ENCODE peak calls at places on chromosome 2, in ten cellular contexts. L is lower lobe of right lung, M is ascending aorta, I is GM23248, Z is stomach, N is adrenal gland, X is psoas muscle, K is hepatocyte, T is astrocyte, F is tibial artery. W is an unnamed sample. For H3K27me3, H3K36me3 and H3K4me1, the result is how much of the 10 kb centered on the place peaks cover.

GRCh38 chr2:100744589-100744988 is 75.3 kb upstream of the NPAS2 start:
- DNase-seq in I (peak), K (peak), T (peak), M (no peak), X (no peak), F (no peak), L (no peak), N (no peak), Z (no peak), W (no peak)

GRCh38 chr2:26946841-26947784 is 23.3 kb upstream of the MAPRE3 start:
- DNase-seq in L (peak), X (peak), M (no peak), K (peak), N (peak), I (peak), Z (peak), F (peak), T (peak), W (no peak)

GRCh38 chr2:227627769-227628168 is 10.5 kb downstream of the SCYGR4 start:
- DNase-seq in Z (no peak), K (no peak), N (no peak), F (no peak), L (no peak), M (no peak), T (no peak), I (no peak), X (no peak), W (no peak)

GRCh38 chr2:102236132-102236531 is 49.3 kb downstream of the IL1RL2 start:
- DNase-seq in K (no peak), M (no peak), X (no peak), T (no peak), N (no peak), I (no peak), Z (no peak), L (no peak), F (no peak), W (no peak)

GRCh38 chr2:101380376-101380775 is 6.9 kb downstream of the CREG2 start:
- DNase-seq in N (peak), X (peak), F (peak), Z (no peak), T (peak), K (no peak), M (no peak), I (peak), L (no peak), W (peak)

GRCh38 chr2:97011977-97012569 is 25.7 kb upstream of the FAM178B start:
- DNase-seq in K (peak), Z (no peak), F (no peak), M (no peak), N (peak), X (no peak), T (peak), I (peak), L (no peak), W (no peak)

GRCh38 chr2:227655454-227655853 is 11.2 kb upstream of the SCYGR5 start:
- DNase-seq in X (no peak), M (no peak), K (peak), Z (no peak), I (peak), T (peak), L (no peak), N (peak), F (peak), W (no peak)

GRCh38 chr2:28633739-28634138 is 117.9 kb upstream of the PPP1CB start:
- DNase-seq in Z (no peak), K (peak), L (no peak), X (no peak), N (no peak), M (no peak), T (peak), I (peak), F (peak), W (peak)

GRCh38 chr2:40773291-40773690 is 321.4 kb upstream of the SLC8A1 start:
- DNase-seq in K (no peak), X (no peak), N (no peak), Z (no peak), M (no peak), F (no peak), T (no peak), L (no peak), I (no peak), W (no peak)

GRCh38 chr2:55843992-55844345 is 79.6 kb downstream of the EFEMP1 start:
- DNase-seq in K (no peak), N (no peak), L (no peak), T (no peak), X (no peak), M (no peak), Z (no peak), F (no peak), I (no peak), W (no peak)

GRCh38 chr2:242030858-242031257 is 161.3 kb downstream of the RTP5 start:
- DNase-seq in T (no peak), K (no peak), N (no peak), I (no peak), F (no peak), Z (no peak), L (no peak), M (no peak), X (no peak), W (peak)
- H3K27me3 ChIP-seq in T (half or more), K (under half), N (under half), I (half or more), F (under half), Z (under half), L (under half), M (under half), X (under half), W (under half)

DNA sequence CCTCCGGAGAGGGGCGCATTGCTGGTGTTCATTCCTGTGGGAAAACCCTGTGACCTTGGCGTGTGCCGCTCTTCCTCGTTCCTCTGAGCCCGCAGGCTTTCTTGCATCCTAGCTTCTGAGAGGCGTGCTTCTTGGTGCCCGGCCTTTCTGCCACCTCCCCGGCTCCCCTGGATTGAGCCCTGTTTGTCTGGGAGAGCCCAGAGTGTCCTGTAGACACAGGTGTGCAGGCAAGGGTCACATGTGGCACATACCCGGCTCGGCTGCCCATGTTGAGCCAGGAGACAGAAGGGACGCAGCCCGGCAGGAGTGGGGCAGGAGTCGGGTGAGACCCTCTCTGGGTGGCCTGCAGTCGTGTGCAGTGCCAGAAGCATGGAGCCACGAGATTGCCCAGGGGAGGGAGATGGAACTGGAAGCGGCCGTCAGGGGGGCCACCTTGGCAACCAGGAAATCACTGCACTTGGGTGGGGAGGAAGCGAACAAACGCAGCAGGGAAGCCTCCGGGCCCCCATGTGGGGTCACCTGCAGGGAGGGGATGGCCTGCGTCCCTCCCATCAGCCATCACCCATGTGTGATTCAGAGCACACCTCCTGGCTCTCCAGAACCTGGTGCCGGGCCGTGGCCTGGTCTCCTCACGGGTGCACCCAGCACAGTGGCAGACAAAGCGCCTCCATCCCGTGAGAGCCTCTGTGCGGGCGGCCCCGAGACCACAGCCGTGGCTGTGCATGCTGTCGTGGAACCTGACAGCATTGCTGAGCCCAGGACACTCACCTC is 92.9 kb downstream of the SH3BP4 start:
- DNase-seq in L (no peak), Z (peak), K (no peak), F (no peak), N (no peak), M (no peak), X (no peak), I (no peak), T (no peak), W (no peak)
- H3K36me3 ChIP-seq in L (under half), Z (under half), K (under half), F (under half), N (under half), M (under half), X (under half), I (under half), T (half or more), W (half or more)

GRCh38 chr2:64643838-64644219 is 9.9 kb downstream of the SERTAD2 start:
- DNase-seq in X (no peak), Z (no peak), K (no peak), L (no peak), F (no peak), N (no peak), M (no peak), I (peak), T (no peak), W (no peak)
- H3K4me1 ChIP-seq in X (half or more), Z (under half), K (half or more), L (half or more), F (under half), N (half or more), M (under half), I (half or more), T (under half), W (half or more)

DNA sequence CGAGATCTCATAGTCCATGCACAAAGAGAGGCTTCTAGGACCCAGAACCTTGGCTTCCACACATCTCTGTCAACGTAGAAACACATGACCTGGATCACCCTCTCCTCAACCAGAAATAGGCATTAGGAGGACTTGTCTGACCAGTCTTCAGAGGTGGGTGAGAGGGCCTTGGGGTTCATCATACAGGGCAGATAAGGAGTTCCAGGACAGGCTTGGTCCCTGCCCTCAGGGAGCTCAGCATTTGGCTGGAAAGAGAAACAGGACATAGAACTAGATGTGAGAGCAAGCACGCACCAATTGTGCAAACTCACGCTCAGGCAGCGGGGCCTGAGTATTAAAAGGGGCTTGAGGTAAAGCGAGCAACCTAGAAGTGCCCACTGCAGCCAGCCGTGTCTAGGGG is 28.6 kb upstream of the NOTO start:
- DNase-seq in L (no peak), K (no peak), N (no peak), Z (no peak), X (no peak), M (no peak), I (no peak), F (no peak), T (no peak), W (no peak)
- H3K27me3 ChIP-seq in L (under half), K (under half), N (under half), Z (under half), X (under half), M (under half), I (under half), F (under half), T (under half), W (under half)

DNA sequence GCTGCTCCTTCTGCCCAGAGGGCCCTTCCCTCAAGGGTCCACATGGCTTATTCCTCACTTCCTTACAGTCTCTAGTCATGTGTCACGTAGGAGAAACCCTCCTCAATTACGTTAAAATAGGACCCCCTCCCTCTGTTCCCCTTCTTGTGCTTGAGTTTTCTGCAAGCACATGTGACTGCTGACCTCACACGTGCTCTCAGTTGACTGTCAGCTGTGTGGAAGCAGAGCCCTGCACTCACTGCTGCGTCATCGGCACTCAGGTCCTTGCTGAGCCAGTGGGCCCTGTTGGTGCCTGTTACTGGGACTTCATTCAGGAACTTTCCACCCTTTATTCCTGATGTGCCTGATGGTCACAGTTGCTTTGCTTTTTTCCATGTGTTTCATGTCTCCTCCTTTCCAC is 11.1 kb downstream of the ATG16L1 start:
- DNase-seq in L (no peak), T (no peak), K (no peak), I (no peak), M (no peak), X (no peak), Z (no peak), N (no peak), F (no peak), W (no peak)
- H3K36me3 ChIP-seq in L (half or more), T (half or more), K (under half), I (half or more), M (half or more), X (under half), Z (half or more), N (under half), F (half or more), W (half or more)

W was measured in RWPE2.